ENCODE peak calls at places on chromosomes 5 and 9, in eight cellular contexts. One of them, this sample, is unnamed.

GRCh38 chr5:9283021-9283420 is 262.9 kb downstream of the SEMA5A start:
- DNase-seq in kidney: no peak
- DNase-seq in HCT116: no peak
- DNase-seq in fibroblast of the aortic adventitia: peak; percentile 45
- DNase-seq in GM13977: no peak
- DNase-seq in coronary artery: no peak
- DNase-seq in H9: no peak
- DNase-seq in AG09319: no peak
- DNase-seq in this sample: no peak

GRCh38 chr5:172758836-172759149 is 12.2 kb downstream of the DUSP1 start:
- DNase-seq in H9: no peak
- DNase-seq in coronary artery: no peak
- DNase-seq in kidney: no peak
- DNase-seq in fibroblast of the aortic adventitia: no peak
- DNase-seq in GM13977: no peak
- DNase-seq in AG09319: no peak
- DNase-seq in HCT116: no peak
- DNase-seq in this sample: no peak

GRCh38 chr5:3888290-3888689 is 292.7 kb downstream of the IRX1 start:
- DNase-seq in coronary artery: no peak
- DNase-seq in H9: no peak
- DNase-seq in fibroblast of the aortic adventitia: no peak
- DNase-seq in kidney: no peak
- DNase-seq in AG09319: no peak
- DNase-seq in GM13977: no peak
- DNase-seq in HCT116: no peak
- DNase-seq in this sample: no peak

GRCh38 chr9:98368366-98369065 is 113.1 kb upstream of the TBC1D2 start:
- DNase-seq in coronary artery: no peak
- DNase-seq in kidney: no peak
- DNase-seq in AG09319: no peak
- DNase-seq in GM13977: no peak
- DNase-seq in H9: no peak
- DNase-seq in fibroblast of the aortic adventitia: peak; percentile 78
- DNase-seq in HCT116: no peak
- DNase-seq in this sample: no peak

GRCh38 chr5:16570121-16570815 is 46.5 kb downstream of the RETREG1 start:
- DNase-seq in coronary artery: no peak
- DNase-seq in kidney: no peak
- DNase-seq in GM13977: no peak
- DNase-seq in H9: no peak
- DNase-seq in fibroblast of the aortic adventitia: peak; percentile 47
- DNase-seq in HCT116: no peak
- DNase-seq in AG09319: no peak
- DNase-seq in this sample: no peak

GRCh38 chr5:18067615-18068014 is 433.4 kb downstream of the TAF11L14 start:
- DNase-seq in AG09319: no peak
- DNase-seq in coronary artery: no peak
- DNase-seq in kidney: no peak
- DNase-seq in GM13977: no peak
- DNase-seq in H9: no peak
- DNase-seq in fibroblast of the aortic adventitia: no peak
- DNase-seq in HCT116: no peak
- DNase-seq in this sample: no peak

GRCh38 chr9:91177081-91177480 is 184.6 kb downstream of the AUH start:
- DNase-seq in kidney: no peak
- DNase-seq in GM13977: no peak
- DNase-seq in coronary artery: peak; percentile 35
- DNase-seq in AG09319: no peak
- DNase-seq in H9: no peak
- DNase-seq in fibroblast of the aortic adventitia: no peak
- DNase-seq in HCT116: no peak
- DNase-seq in this sample: no peak

GRCh38 chr5:74400067-74400466 is 240.5 kb downstream of the ENC1 start:
- DNase-seq in HCT116: no peak
- DNase-seq in H9: no peak
- DNase-seq in coronary artery: no peak
- DNase-seq in fibroblast of the aortic adventitia: peak; percentile 14
- DNase-seq in AG09319: no peak
- DNase-seq in GM13977: no peak
- DNase-seq in kidney: no peak
- DNase-seq in this sample: no peak

GRCh38 chr9:13810510-13810909 is 503.4 kb downstream of the NFIB start:
- DNase-seq in GM13977: no peak
- DNase-seq in AG09319: no peak
- DNase-seq in coronary artery: no peak
- DNase-seq in kidney: peak; percentile 41
- DNase-seq in fibroblast of the aortic adventitia: peak; percentile 67
- DNase-seq in HCT116: no peak
- DNase-seq in H9: no peak
- DNase-seq in this sample: peak; percentile 39

GRCh38 chr5:72235725-72236124 is 84.3 kb downstream of the MRPS27 start:
- DNase-seq in coronary artery: no peak
- DNase-seq in kidney: no peak
- DNase-seq in fibroblast of the aortic adventitia: no peak
- DNase-seq in HCT116: no peak
- DNase-seq in H9: no peak
- DNase-seq in AG09319: no peak
- DNase-seq in GM13977: no peak
- DNase-seq in this sample: no peak

GRCh38 chr5:172860520-172861443 is 26.7 kb downstream of the ERGIC1 start:
- DNase-seq in kidney: peak; percentile 94
- DNase-seq in fibroblast of the aortic adventitia: peak; percentile 91
- DNase-seq in AG09319: no peak
- DNase-seq in HCT116: no peak
- DNase-seq in GM13977: no peak
- DNase-seq in H9: no peak
- DNase-seq in coronary artery: peak; percentile 97
- DNase-seq in this sample: peak; percentile 99

GRCh38 chr9:122923947-122924346 is 7.4 kb downstream of the ZBTB26 start:
- DNase-seq in coronary artery: no peak
- DNase-seq in kidney: no peak
- DNase-seq in AG09319: no peak
- DNase-seq in GM13977: no peak
- DNase-seq in H9: no peak
- DNase-seq in fibroblast of the aortic adventitia: no peak
- DNase-seq in HCT116: no peak
- DNase-seq in this sample: no peak

GRCh38 chr9:101702257-101702656 is 36.2 kb downstream of the GRIN3A start:
- DNase-seq in GM13977: no peak
- DNase-seq in fibroblast of the aortic adventitia: no peak
- DNase-seq in kidney: no peak
- DNase-seq in HCT116: no peak
- DNase-seq in coronary artery: no peak
- DNase-seq in H9: no peak
- DNase-seq in AG09319: no peak
- DNase-seq in this sample: no peak

GRCh38 chr5:126777257-126777973 is 479 bp downstream of the LMNB1 start:
- DNase-seq in coronary artery: no peak
- DNase-seq in AG09319: no peak
- DNase-seq in HCT116: no peak
- DNase-seq in fibroblast of the aortic adventitia: peak; percentile 43
- DNase-seq in GM13977: peak; percentile 46
- DNase-seq in kidney: peak; percentile 87
- DNase-seq in H9: peak; percentile 41
- DNase-seq in this sample: peak; percentile 32
- TF ChIP-seq CTCF in coronary artery: no peak
- TF ChIP-seq CTCF in AG09319: peak; percentile 17
- TF ChIP-seq CTCF in HCT116: no peak
- TF ChIP-seq CTCF in fibroblast of the aortic adventitia: peak; percentile 26
- TF ChIP-seq CTCF in GM13977: no peak
- TF ChIP-seq CTCF in kidney: peak; percentile 2
- TF ChIP-seq CTCF in H9: peak; percentile 25
- TF ChIP-seq CTCF in this sample: peak; percentile 9

DNA sequence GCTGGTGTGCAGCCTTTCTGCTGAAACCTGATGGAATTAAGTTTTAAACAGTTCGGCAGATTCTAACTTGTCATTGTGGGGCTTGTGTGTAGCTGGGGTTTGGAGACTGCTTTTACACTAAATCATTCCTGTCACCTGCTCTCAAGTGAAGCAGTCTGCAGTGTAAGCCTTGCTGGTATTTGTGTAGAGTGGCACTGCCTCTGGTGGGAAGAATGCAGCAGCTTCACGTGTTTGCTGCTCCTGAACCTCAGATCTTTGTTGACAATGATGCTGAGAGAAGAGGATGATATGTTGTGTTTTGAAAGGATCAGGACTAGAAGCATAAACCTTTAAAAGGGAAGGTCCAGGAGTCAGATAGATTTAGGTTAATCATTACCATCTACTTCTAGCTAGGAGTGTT is 88.1 kb downstream of the KDM4C start:
- DNase-seq in HCT116: peak; percentile 7
- DNase-seq in coronary artery: no peak
- DNase-seq in H9: peak; percentile 49
- DNase-seq in kidney: no peak
- DNase-seq in GM13977: no peak
- DNase-seq in fibroblast of the aortic adventitia: no peak
- DNase-seq in AG09319: no peak
- DNase-seq in this sample: no peak
- TF ChIP-seq CTCF in HCT116: peak; percentile 49
- TF ChIP-seq CTCF in coronary artery: no peak
- TF ChIP-seq CTCF in H9: peak; percentile 74
- TF ChIP-seq CTCF in kidney: peak; percentile 32
- TF ChIP-seq CTCF in GM13977: no peak
- TF ChIP-seq CTCF in fibroblast of the aortic adventitia: peak; percentile 28
- TF ChIP-seq CTCF in AG09319: peak; percentile 19
- TF ChIP-seq CTCF in this sample: no peak

DNA sequence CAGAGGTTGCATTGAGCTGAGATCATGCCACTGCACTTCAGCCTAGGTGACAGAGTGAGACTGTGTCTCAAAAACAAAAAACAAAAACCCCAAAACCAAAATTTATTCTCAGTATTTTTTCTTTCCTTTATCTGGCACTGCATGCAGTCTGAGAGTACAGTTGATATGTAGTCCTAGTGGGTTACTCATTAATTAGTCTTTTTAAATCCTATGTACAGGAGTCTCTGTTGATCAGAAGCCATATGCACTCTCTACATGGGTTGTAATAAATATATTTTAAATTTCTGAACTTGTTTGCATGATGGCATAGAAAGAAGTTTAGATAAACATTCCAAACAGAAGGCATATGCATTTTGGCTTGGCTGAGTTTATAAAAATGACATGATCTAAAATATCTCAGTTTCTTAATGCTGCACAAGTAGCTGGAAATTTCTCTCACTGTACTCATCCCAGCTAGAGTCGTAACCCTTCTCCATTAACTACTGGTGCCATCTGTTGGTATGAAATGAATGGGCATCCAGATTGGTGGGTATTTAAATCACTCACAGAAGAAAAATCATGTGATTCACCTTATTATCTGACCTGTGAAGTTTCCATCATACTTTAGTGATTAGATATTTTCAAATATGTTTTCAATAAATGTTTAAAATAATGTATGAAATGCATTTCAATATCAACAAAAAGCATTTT is 284.8 kb downstream of the CTNND2 start:
- DNase-seq in GM13977: no peak
- DNase-seq in H9: no peak
- DNase-seq in AG09319: no peak
- DNase-seq in HCT116: no peak
- DNase-seq in fibroblast of the aortic adventitia: no peak
- DNase-seq in coronary artery: no peak
- DNase-seq in kidney: no peak
- DNase-seq in this sample: no peak
- TF ChIP-seq CTCF in GM13977: no peak
- TF ChIP-seq CTCF in H9: peak; percentile 57
- TF ChIP-seq CTCF in AG09319: no peak
- TF ChIP-seq CTCF in HCT116: no peak
- TF ChIP-seq CTCF in fibroblast of the aortic adventitia: no peak
- TF ChIP-seq CTCF in coronary artery: no peak
- TF ChIP-seq CTCF in kidney: no peak
- TF ChIP-seq CTCF in this sample: no peak

GRCh38 chr9:113421726-113422125 is 11.2 kb downstream of the C9orf43 start:
- DNase-seq in kidney: no peak
- DNase-seq in AG09319: no peak
- DNase-seq in HCT116: no peak
- DNase-seq in GM13977: no peak
- DNase-seq in fibroblast of the aortic adventitia: no peak
- DNase-seq in H9: no peak
- DNase-seq in coronary artery: no peak
- DNase-seq in this sample: no peak

GRCh38 chr9:113416149-113416726 is 5.7 kb downstream of the C9orf43 start:
- DNase-seq in coronary artery: no peak
- DNase-seq in AG09319: no peak
- DNase-seq in GM13977: peak; percentile 61
- DNase-seq in HCT116: no peak
- DNase-seq in H9: no peak
- DNase-seq in fibroblast of the aortic adventitia: no peak
- DNase-seq in kidney: no peak
- DNase-seq in this sample: no peak

GRCh38 chr9:113417370-113417769 is 6.8 kb downstream of the C9orf43 start:
- DNase-seq in AG09319: no peak
- DNase-seq in H9: no peak
- DNase-seq in GM13977: no peak
- DNase-seq in coronary artery: no peak
- DNase-seq in HCT116: no peak
- DNase-seq in kidney: no peak
- DNase-seq in fibroblast of the aortic adventitia: no peak
- DNase-seq in this sample: no peak
- TF ChIP-seq CTCF in AG09319: no peak
- TF ChIP-seq CTCF in H9: no peak
- TF ChIP-seq CTCF in GM13977: no peak
- TF ChIP-seq CTCF in coronary artery: no peak
- TF ChIP-seq CTCF in HCT116: peak; percentile 13
- TF ChIP-seq CTCF in kidney: no peak
- TF ChIP-seq CTCF in fibroblast of the aortic adventitia: no peak
- TF ChIP-seq CTCF in this sample: no peak

This sample was measured in gastrocnemius medialis.